ENCODE peak calls at places on chromosomes 13 and 19, in six cellular contexts. X, D, V, K, O and H are unnamed samples.
A peak's percentile ranks its signal among the peaks of the same experiment; 100 is the strongest.

GRCh38 chr13:39597828-39598227 is 5.2 kb downstream of the LHFPL6 start:
- DNase-seq in X (no peak), D (no peak), V (no peak), K (peak; percentile 81), O (no peak), H (no peak)

GRCh38 chr19:3383121-3383722 is 16.8 kb downstream of the NFIC start:
- DNase-seq in X (no peak), D (no peak), V (peak; percentile 70), K (no peak), O (no peak), H (no peak)

GRCh38 chr13:98169331-98169730 is 7.7 kb downstream of the RNF113B start:
- DNase-seq in X (no peak), D (no peak), V (no peak), K (no peak), O (no peak), H (no peak)

GRCh38 chr13:40152145-40152544 is 496.7 kb downstream of the COG6 start:
- DNase-seq in X (no peak), D (no peak), V (no peak), K (peak; percentile 97), O (no peak), H (no peak)

GRCh38 chr19:926595-927043 is 784 bp downstream of the ARID3A start:
- DNase-seq in X (no peak), D (no peak), V (no peak), K (peak; percentile 56), O (no peak), H (no peak)

GRCh38 chr13:51435002-51435578 is 17.7 kb downstream of the INTS6 start:
- DNase-seq in X (no peak), D (no peak), V (no peak), K (peak; percentile 60), O (peak; percentile 50), H (no peak)

GRCh38 chr13:61685683-61686013 is 270.0 kb upstream of the PCDH20 start:
- DNase-seq in X (no peak), D (no peak), V (no peak), K (no peak), O (no peak), H (no peak)

GRCh38 chr19:42360787-42361544 is 29.1 kb downstream of the CNFN start:
- DNase-seq in X (no peak), D (no peak), V (no peak), K (no peak), O (no peak), H (no peak)

GRCh38 chr13:66532146-66532545 is 698.0 kb downstream of the PCDH9 start:
- DNase-seq in X (no peak), D (no peak), V (no peak), K (peak; percentile 87), O (no peak), H (no peak)

GRCh38 chr19:31174948-31175347 is 174.3 kb downstream of the TSHZ3 start:
- DNase-seq in X (no peak), D (no peak), V (no peak), K (no peak), O (no peak), H (no peak)

GRCh38 chr13:48660356-48661076 is 6.8 kb downstream of the CYSLTR2 start:
- DNase-seq in X (no peak), D (no peak), V (no peak), K (no peak), O (no peak), H (no peak)

GRCh38 chr13:50386527-50387123 is 371.4 kb downstream of the KCNRG start:
- DNase-seq in X (no peak), D (no peak), V (no peak), K (peak; percentile 23), O (no peak), H (no peak)

GRCh38 chr19:47505506-47505905 is 9.4 kb downstream of the NAPA start:
- DNase-seq in X (no peak), D (no peak), V (no peak), K (no peak), O (no peak), H (no peak)

GRCh38 chr13:28451482-28452217 is 43.3 kb downstream of the FLT1 start:
- DNase-seq in X (no peak), D (no peak), V (no peak), K (no peak), O (no peak), H (no peak)

GRCh38 chr13:21637296-21637695 is 33.3 kb upstream of the MICU2 start:
- DNase-seq in X (no peak), D (no peak), V (no peak), K (peak; percentile 72), O (no peak), H (no peak)

GRCh38 chr19:40805258-40805868 is 6.4 kb downstream of the EGLN2 start:
- DNase-seq in X (peak; percentile 24), D (no peak), V (no peak), K (no peak), O (no peak), H (no peak)

GRCh38 chr19:21580101-21580500 is 74.7 kb downstream of the ZNF429 start:
- DNase-seq in X (no peak), D (no peak), V (no peak), K (no peak), O (no peak), H (no peak)

GRCh38 chr19:1673645-1674292 is 21.4 kb upstream of the TCF3 start:
- DNase-seq in X (no peak), D (no peak), V (no peak), K (no peak), O (no peak), H (no peak)

GRCh38 chr13:28574617-28575142 is 79.8 kb upstream of the FLT1 start:
- DNase-seq in X (no peak), D (no peak), V (no peak), K (peak; percentile 99), O (no peak), H (no peak)

GRCh38 chr13:113562085-113562749 is 22.3 kb upstream of the TFDP1 start:
- DNase-seq in X (no peak), D (peak; percentile 57), V (peak; percentile 53), K (peak; percentile 71), O (no peak), H (no peak)

GRCh38 chr13:73708393-73708985 is 425.7 kb downstream of the KLF12 start:
- DNase-seq in X (peak; percentile 42), D (peak; percentile 19), V (peak; percentile 23), K (peak; percentile 84), O (peak; percentile 56), H (no peak)

GRCh38 chr13:84927442-84928169 is 871.6 kb downstream of the SLITRK6 start:
- DNase-seq in X (no peak), D (no peak), V (no peak), K (no peak), O (no peak), H (no peak)

GRCh38 chr13:29991343-29991742 is 140.9 kb upstream of the UBL3 start:
- DNase-seq in X (no peak), D (no peak), V (no peak), K (peak; percentile 76), O (no peak), H (no peak)

GRCh38 chr13:52845766-52846566 is 2.5 kb downstream of the PCDH8 start:
- DNase-seq in X (no peak), D (peak; percentile 65), V (no peak), K (no peak), O (no peak), H (no peak)

GRCh38 chr13:28329395-28330158 is 165.4 kb downstream of the FLT1 start:
- DNase-seq in X (no peak), D (no peak), V (peak; percentile 24), K (peak; percentile 97), O (no peak), H (no peak)

GRCh38 chr13:40472427-40473220 is 193.8 kb downstream of the FOXO1 start:
- DNase-seq in X (no peak), D (no peak), V (no peak), K (no peak), O (no peak), H (no peak)

GRCh38 chr19:3671680-3672574 is 28.3 kb downstream of the PIP5K1C start:
- DNase-seq in X (no peak), D (no peak), V (peak; percentile 49), K (peak; percentile 52), O (no peak), H (no peak)

GRCh38 chr19:23525265-23525862 is 130.1 kb upstream of the ZNF91 start:
- DNase-seq in X (no peak), D (no peak), V (no peak), K (no peak), O (no peak), H (no peak)

GRCh38 chr13:45847554-45848224 is 3.9 kb downstream of the SIAH3 start:
- DNase-seq in X (no peak), D (no peak), V (no peak), K (no peak), O (peak; percentile 34), H (no peak)

GRCh38 chr13:84192125-84192524 is 309.9 kb upstream of the SLITRK1 start:
- DNase-seq in X (no peak), D (no peak), V (no peak), K (peak; percentile 61), O (no peak), H (no peak)

GRCh38 chr13:50389726-50390125 is 374.5 kb downstream of the KCNRG start:
- DNase-seq in X (no peak), D (no peak), V (no peak), K (no peak), O (no peak), H (no peak)

GRCh38 chr13:77477299-77477848 is 58.1 kb upstream of the SCEL start:
- DNase-seq in X (no peak), D (no peak), V (no peak), K (no peak), O (no peak), H (no peak)

GRCh38 chr13:32881792-32882175 is 134.4 kb upstream of the KL start:
- DNase-seq in X (no peak), D (no peak), V (no peak), K (no peak), O (no peak), H (no peak)

GRCh38 chr13:66367356-66367755 is 862.8 kb downstream of the PCDH9 start:
- DNase-seq in X (no peak), D (no peak), V (no peak), K (peak; percentile 27), O (no peak), H (no peak)